ENCODE peak calls at places on chromosomes 13 and 19, in eight cellular contexts. E is IMR-90, W is ascending aorta, V is breast epithelium, N is cardiac muscle cell, O is heart right ventricle, P is H1, Z is PC-3. X is an unnamed sample. For H3K4me1, the result is how much of the 10 kb centered on the place peaks cover.

GRCh38 chr13:20127263-20127562 is 33.6 kb downstream of the GJA3 start:
- DNase-seq in Z (no peak), O (no peak), N (peak), W (no peak), V (no peak), P (no peak), E (no peak), X (no peak)

GRCh38 chr19:13849991-13850909 is 26.7 kb upstream of the NANOS3 start:
- DNase-seq in Z (peak), P (no peak), O (peak), V (peak), W (no peak), E (peak), N (peak), X (peak)

GRCh38 chr19:41774515-41774980 is 19.2 kb downstream of the CEACAM6 start:
- DNase-seq in E (no peak), N (no peak), Z (peak), V (peak), P (no peak), O (no peak), W (no peak), X (no peak)

GRCh38 chr19:47657719-47658118 is 48.8 kb downstream of the BICRA start:
- DNase-seq in W (no peak), V (no peak), O (no peak), N (no peak), P (no peak), Z (no peak), E (no peak), X (no peak)

GRCh38 chr19:40266111-40266510 is 19.0 kb downstream of the AKT2 start:
- DNase-seq in V (no peak), O (peak), W (no peak), N (no peak), Z (no peak), P (no peak), E (no peak), X (peak)

GRCh38 chr13:28655566-28655965 is 3.4 kb upstream of the POMP start:
- DNase-seq in N (peak), P (no peak), W (no peak), V (no peak), Z (no peak), E (peak), O (no peak), X (no peak)

GRCh38 chr19:13781547-13781946 is 7.3 kb downstream of the C19orf53 start:
- DNase-seq in N (peak), V (peak), W (peak), Z (peak), P (no peak), O (peak), E (peak), X (peak)

GRCh38 chr19:16370671-16371391 is 46.2 kb downstream of the KLF2 start:
- DNase-seq in W (no peak), V (no peak), N (no peak), O (no peak), P (no peak), Z (no peak), E (no peak), X (no peak)

GRCh38 chr13:44413095-44413494 is 39.5 kb downstream of the SERP2 start:
- DNase-seq in Z (no peak), P (no peak), N (peak), O (no peak), W (no peak), V (no peak), E (peak), X (no peak)

GRCh38 chr13:114105351-114106225 is 26.8 kb downstream of the RASA3 start:
- DNase-seq in E (no peak), V (no peak), Z (no peak), O (no peak), W (no peak), N (no peak), P (no peak), X (peak)

GRCh38 chr13:38951525-38952313 is 38.9 kb downstream of the STOML3 start:
- DNase-seq in V (no peak), Z (no peak), E (no peak), W (no peak), O (peak), P (no peak), N (peak), X (no peak)
- H3K4me3 ChIP-seq in V (no peak), Z (no peak), E (no peak), W (no peak), O (no peak), P (no peak), N (no peak), X (no peak)

GRCh38 chr13:32713397-32713796 is 127.1 kb downstream of the PDS5B start:
- DNase-seq in O (no peak), E (no peak), N (no peak), P (no peak), Z (no peak), W (no peak), V (no peak), X (no peak)
- TF ChIP-seq CTCF in O (no peak), E (no peak), N (no peak), P (no peak), Z (no peak), W (no peak), V (no peak), X (no peak)

GRCh38 chr19:12675377-12675776 is 6.3 kb downstream of the DHPS start:
- DNase-seq in N (no peak), W (no peak), E (no peak), O (no peak), P (no peak), V (no peak), Z (no peak), X (no peak)
- H3K4me1 ChIP-seq in N (under half), W (under half), E (under half), O (under half), P (under half), V (under half), Z (under half), X (under half)

GRCh38 chr13:58119351-58119750 is 487.8 kb downstream of the PCDH17 start:
- DNase-seq in Z (peak), N (no peak), O (no peak), P (no peak), E (no peak), W (no peak), V (no peak), X (no peak)
- H3K4me3 ChIP-seq in Z (no peak), N (no peak), O (no peak), P (no peak), E (no peak), W (no peak), V (no peak), X (no peak)

GRCh38 chr19:30001794-30002193 is 59.8 kb downstream of the URI1 start:
- DNase-seq in V (no peak), E (peak), N (peak), O (no peak), Z (peak), P (no peak), W (no peak), X (no peak)
- TF ChIP-seq CTCF in V (no peak), E (peak), N (peak), O (no peak), Z (peak), P (no peak), W (no peak), X (no peak)

GRCh38 chr13:46641274-46642081 is 88.5 kb downstream of the LRCH1 start:
- DNase-seq in V (no peak), P (no peak), O (peak), W (no peak), E (no peak), N (peak), Z (no peak), X (peak)
- H3K4me1 ChIP-seq in V (under half), P (under half), O (under half), W (half or more), E (under half), N (half or more), Z (under half), X (half or more)

DNA sequence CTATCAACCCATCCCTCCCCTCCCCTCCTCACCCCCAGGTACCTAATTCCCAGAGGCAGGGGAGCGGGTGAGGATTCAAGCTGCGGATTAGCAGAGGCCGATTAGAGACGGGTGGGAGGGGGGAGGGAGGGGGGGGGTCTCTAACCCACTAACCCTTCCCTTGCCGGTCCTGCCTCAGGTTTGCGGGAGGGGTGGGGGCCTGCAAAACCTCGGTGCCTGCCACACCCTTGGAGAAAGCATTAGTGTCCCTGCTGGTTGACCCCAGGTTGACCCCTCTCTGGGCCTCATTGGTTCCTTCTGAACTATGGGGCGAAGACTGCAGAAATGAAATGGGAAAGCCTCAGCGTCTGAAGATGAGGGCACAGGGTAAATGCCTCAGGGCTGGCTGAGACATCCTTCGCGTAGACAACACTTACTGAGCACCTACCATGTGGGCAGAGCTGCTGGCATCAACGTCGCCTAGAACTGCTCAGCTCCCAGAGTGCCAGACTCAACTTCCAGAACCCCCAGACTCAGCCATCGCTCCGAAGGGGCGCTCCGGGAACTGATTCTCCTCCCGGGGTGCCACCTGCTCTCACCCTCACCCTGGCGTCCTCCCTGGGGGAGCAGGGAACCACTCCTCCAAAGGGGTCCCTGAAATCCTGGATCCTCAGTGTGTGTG is 8.5 kb upstream of the NFIC start:
- DNase-seq in W (no peak), Z (no peak), V (no peak), E (no peak), O (no peak), P (no peak), N (no peak), X (no peak)
- H3K4me3 ChIP-seq in W (peak), Z (peak), V (peak), E (no peak), O (peak), P (no peak), N (peak), X (peak)

X was measured in heart left ventricle.